ENCODE peak calls at places on chromosomes 5 and 9, in five cellular contexts. K is stromal cell of bone marrow; Z is MV-4-11; X is NCI-H1105; S is stimulated activated CD4-positive, alpha-beta T cell treated with anti-CD3 and anti-CD28 coated beads, Interleukin-4, amount 100 ng/mL, for 1 hour. V is an unnamed sample.

GRCh38 chr5:116280149-116280803 is 195.5 kb downstream of the COMMD10 start:
- DNase-seq in K (no peak), Z (no peak), X (no peak), S (no peak), V (no peak)

GRCh38 chr9:100099722-100100042 is 639 bp downstream of the INVS start:
- DNase-seq in K (no peak), Z (no peak), X (no peak), S (peak), V (peak)

GRCh38 chr5:142472306-142472951 is 147.6 kb upstream of the SPRY4 start:
- DNase-seq in K (peak), Z (no peak), X (no peak), S (peak), V (peak)

GRCh38 chr5:110013042-110013441 is 323.3 kb downstream of the MAN2A1 start:
- DNase-seq in K (no peak), Z (no peak), X (no peak), S (no peak), V (no peak)

GRCh38 chr9:121294181-121294743 is 26.3 kb downstream of the GSN start:
- DNase-seq in K (no peak), Z (no peak), X (no peak), S (no peak), V (no peak)

GRCh38 chr9:31347082-31347617 is 1037.3 kb upstream of the ACO1 start:
- DNase-seq in K (peak), Z (peak), X (no peak), S (no peak), V (peak)

GRCh38 chr9:118222375-118222774 is 518.2 kb downstream of the TLR4 start:
- DNase-seq in K (peak), Z (no peak), X (no peak), S (no peak), V (no peak)

GRCh38 chr9:75891277-75892167 is 1.0 kb downstream of the PCSK5 start:
- DNase-seq in K (peak), Z (no peak), X (no peak), S (peak), V (peak)

GRCh38 chr9:70044450-70045307 is 1.0 kb downstream of the MAMDC2 start:
- DNase-seq in K (no peak), Z (no peak), X (no peak), S (no peak), V (no peak)

GRCh38 chr9:122209451-122209850 is 19.3 kb downstream of the LHX6 start:
- DNase-seq in K (no peak), Z (no peak), X (no peak), S (no peak), V (no peak)

GRCh38 chr5:94847726-94848125 is 229.3 kb downstream of the SLF1 start:
- DNase-seq in K (no peak), Z (no peak), X (no peak), S (no peak), V (no peak)

GRCh38 chr9:107131108-107131799 is 151.8 kb upstream of the RAD23B start:
- DNase-seq in K (no peak), Z (no peak), X (peak), S (no peak), V (no peak)

GRCh38 chr9:83538172-83538889 is at the start of gene FRMD3:
- DNase-seq in K (no peak), Z (peak), X (peak), S (no peak), V (peak)

GRCh38 chr5:179801304-179802206 is 5.1 kb downstream of the MGAT4B start:
- DNase-seq in K (no peak), Z (peak), X (no peak), S (peak), V (peak)

GRCh38 chr5:163938595-163938994 is 433.2 kb downstream of the MAT2B start:
- DNase-seq in K (no peak), Z (peak), X (no peak), S (no peak), V (no peak)

GRCh38 chr9:33159760-33160127 is 7.4 kb downstream of the B4GALT1 start:
- DNase-seq in K (no peak), Z (peak), X (no peak), S (peak), V (peak)

GRCh38 chr5:151679421-151680155 is 7.1 kb downstream of the SPARC start:
- DNase-seq in K (no peak), Z (no peak), X (no peak), S (no peak), V (no peak)

GRCh38 chr5:121273818-121274433 is 577.8 kb upstream of the FTMT start:
- DNase-seq in K (peak), Z (peak), X (no peak), S (no peak), V (no peak)

GRCh38 chr5:155728146-155728856 is 598.7 kb upstream of the SGCD start:
- DNase-seq in K (no peak), Z (no peak), X (peak), S (no peak), V (no peak)

GRCh38 chr9:107971241-107971640 is 481.7 kb upstream of the KLF4 start:
- DNase-seq in K (no peak), Z (no peak), X (no peak), S (no peak), V (no peak)

GRCh38 chr5:7271728-7272127 is 124.2 kb upstream of the ADCY2 start:
- DNase-seq in K (no peak), Z (no peak), X (no peak), S (no peak), V (no peak)

GRCh38 chr5:135887881-135888614 is 7.6 kb downstream of the IL9 start:
- DNase-seq in K (peak), Z (no peak), X (no peak), S (no peak), V (no peak)

GRCh38 chr5:93320920-93321319 is 260.1 kb downstream of the NR2F1-AS1 start:
- DNase-seq in K (no peak), Z (no peak), X (no peak), S (no peak), V (no peak)

GRCh38 chr9:106532616-106533015 is 330.4 kb upstream of the ZNF462 start:
- DNase-seq in K (no peak), Z (no peak), X (no peak), S (no peak), V (no peak)

GRCh38 chr5:893711-894110 is 1.0 kb downstream of the TRIP13 start:
- DNase-seq in K (no peak), Z (no peak), X (peak), S (no peak), V (no peak)

GRCh38 chr9:114037249-114037648 is 40.9 kb downstream of the AMBP start:
- DNase-seq in K (no peak), Z (no peak), X (no peak), S (no peak), V (no peak)

GRCh38 chr9:2267171-2267740 is 252.1 kb downstream of the SMARCA2 start:
- DNase-seq in K (peak), Z (no peak), X (no peak), S (no peak), V (no peak)

GRCh38 chr9:70340572-70340971 is 73.9 kb downstream of the KLF9 start:
- DNase-seq in K (peak), Z (peak), X (no peak), S (no peak), V (no peak)

GRCh38 chr9:19480345-19480744 is 71.5 kb downstream of the ACER2 start:
- DNase-seq in K (no peak), Z (no peak), X (no peak), S (no peak), V (no peak)

GRCh38 chr5:52657231-52657645 is 130.5 kb upstream of the ITGA1 start:
- DNase-seq in K (peak), Z (peak), X (peak), S (no peak), V (no peak)

GRCh38 chr5:2352101-2352861 is 399.2 kb downstream of the IRX2 start:
- DNase-seq in K (no peak), Z (no peak), X (no peak), S (no peak), V (no peak)

GRCh38 chr5:143515829-143516228 is 112.3 kb upstream of the NR3C1 start:
- DNase-seq in K (peak), Z (no peak), X (peak), S (no peak), V (no peak)

GRCh38 chr5:56612759-56613158 is 202.6 kb upstream of the MAP3K1 start:
- DNase-seq in K (no peak), Z (no peak), X (no peak), S (no peak), V (no peak)

GRCh38 chr5:13745508-13745907 is 199.0 kb downstream of the DNAH5 start:
- DNase-seq in K (peak), Z (no peak), X (no peak), S (no peak), V (no peak)

GRCh38 chr9:133792721-133793470 is 54.7 kb upstream of the SARDH start:
- DNase-seq in K (peak), Z (peak), X (no peak), S (peak), V (peak)